ENCODE peak calls at places on chromosomes 16 and 17, in seven cellular contexts. One of them, this sample, is unnamed.

GRCh38 chr17:77719806-77720205 is 238.7 kb upstream of the TNRC6C start:
- DNase-seq in astrocyte of the hippocampus: no peak
- DNase-seq in NCI-H1105: no peak
- DNase-seq in fibroblast of the aortic adventitia: no peak
- DNase-seq in stomach: no peak
- DNase-seq in NCI-H510A treated with DMSO at 0.1 percent for 48 hours: no peak
- DNase-seq in skeletal muscle cell: no peak
- DNase-seq in this sample: no peak

GRCh38 chr16:29994613-29995329 is 646 bp downstream of the HIRIP3 start:
- DNase-seq in NCI-H1105: no peak
- DNase-seq in fibroblast of the aortic adventitia: peak
- DNase-seq in NCI-H510A treated with DMSO at 0.1 percent for 48 hours: peak
- DNase-seq in stomach: peak
- DNase-seq in skeletal muscle cell: peak
- DNase-seq in astrocyte of the hippocampus: no peak
- DNase-seq in this sample: no peak

GRCh38 chr17:16026895-16027294 is 27.3 kb downstream of the TTC19 start:
- DNase-seq in skeletal muscle cell: no peak
- DNase-seq in stomach: no peak
- DNase-seq in NCI-H510A treated with DMSO at 0.1 percent for 48 hours: no peak
- DNase-seq in fibroblast of the aortic adventitia: no peak
- DNase-seq in NCI-H1105: no peak
- DNase-seq in astrocyte of the hippocampus: no peak
- DNase-seq in this sample: no peak

GRCh38 chr17:45248132-45248936 is 13.6 kb downstream of the SPATA32 start:
- DNase-seq in stomach: peak
- DNase-seq in astrocyte of the hippocampus: peak
- DNase-seq in fibroblast of the aortic adventitia: no peak
- DNase-seq in skeletal muscle cell: no peak
- DNase-seq in NCI-H1105: peak
- DNase-seq in NCI-H510A treated with DMSO at 0.1 percent for 48 hours: peak
- DNase-seq in this sample: peak

GRCh38 chr17:79188679-79189078 is 114.1 kb downstream of the ENGASE start:
- DNase-seq in astrocyte of the hippocampus: no peak
- DNase-seq in fibroblast of the aortic adventitia: no peak
- DNase-seq in NCI-H1105: no peak
- DNase-seq in skeletal muscle cell: no peak
- DNase-seq in stomach: no peak
- DNase-seq in NCI-H510A treated with DMSO at 0.1 percent for 48 hours: no peak
- DNase-seq in this sample: no peak

GRCh38 chr17:65086465-65086864 is 29.9 kb upstream of the GNA13 start:
- DNase-seq in astrocyte of the hippocampus: no peak
- DNase-seq in NCI-H510A treated with DMSO at 0.1 percent for 48 hours: no peak
- DNase-seq in NCI-H1105: no peak
- DNase-seq in skeletal muscle cell: no peak
- DNase-seq in fibroblast of the aortic adventitia: no peak
- DNase-seq in stomach: no peak
- DNase-seq in this sample: no peak

GRCh38 chr17:75909051-75909811 is 4.5 kb upstream of the MRPL38 start:
- DNase-seq in fibroblast of the aortic adventitia: no peak
- DNase-seq in NCI-H1105: peak
- DNase-seq in astrocyte of the hippocampus: no peak
- DNase-seq in skeletal muscle cell: no peak
- DNase-seq in NCI-H510A treated with DMSO at 0.1 percent for 48 hours: peak
- DNase-seq in stomach: peak
- DNase-seq in this sample: no peak

GRCh38 chr16:31477220-31478216 is 5.4 kb upstream of the SLC5A2 start:
- DNase-seq in fibroblast of the aortic adventitia: no peak
- DNase-seq in NCI-H1105: no peak
- DNase-seq in astrocyte of the hippocampus: no peak
- DNase-seq in stomach: peak
- DNase-seq in skeletal muscle cell: no peak
- DNase-seq in NCI-H510A treated with DMSO at 0.1 percent for 48 hours: peak
- DNase-seq in this sample: no peak

GRCh38 chr17:64081802-64082799 is 47.8 kb downstream of the ERN1 start:
- DNase-seq in NCI-H510A treated with DMSO at 0.1 percent for 48 hours: peak
- DNase-seq in skeletal muscle cell: peak
- DNase-seq in fibroblast of the aortic adventitia: peak
- DNase-seq in NCI-H1105: no peak
- DNase-seq in stomach: no peak
- DNase-seq in astrocyte of the hippocampus: peak
- DNase-seq in this sample: peak

GRCh38 chr17:74599023-74599399 is 6.9 kb upstream of the CD300LD start:
- DNase-seq in stomach: no peak
- DNase-seq in NCI-H1105: no peak
- DNase-seq in skeletal muscle cell: no peak
- DNase-seq in fibroblast of the aortic adventitia: no peak
- DNase-seq in astrocyte of the hippocampus: no peak
- DNase-seq in NCI-H510A treated with DMSO at 0.1 percent for 48 hours: no peak
- DNase-seq in this sample: no peak

GRCh38 chr17:74738051-74738996 is 1.3 kb downstream of the RAB37 start:
- DNase-seq in astrocyte of the hippocampus: no peak
- DNase-seq in fibroblast of the aortic adventitia: no peak
- DNase-seq in stomach: peak
- DNase-seq in skeletal muscle cell: no peak
- DNase-seq in NCI-H510A treated with DMSO at 0.1 percent for 48 hours: peak
- DNase-seq in NCI-H1105: no peak
- DNase-seq in this sample: peak

GRCh38 chr16:11805556-11805955 is 8.5 kb upstream of the ZC3H7A start:
- DNase-seq in NCI-H510A treated with DMSO at 0.1 percent for 48 hours: no peak
- DNase-seq in astrocyte of the hippocampus: no peak
- DNase-seq in fibroblast of the aortic adventitia: no peak
- DNase-seq in stomach: no peak
- DNase-seq in skeletal muscle cell: no peak
- DNase-seq in NCI-H1105: no peak
- DNase-seq in this sample: no peak

GRCh38 chr17:61449707-61450640 is 2.2 kb upstream of the TBX4 start:
- DNase-seq in NCI-H510A treated with DMSO at 0.1 percent for 48 hours: no peak
- DNase-seq in stomach: no peak
- DNase-seq in fibroblast of the aortic adventitia: no peak
- DNase-seq in astrocyte of the hippocampus: no peak
- DNase-seq in NCI-H1105: no peak
- DNase-seq in skeletal muscle cell: no peak
- DNase-seq in this sample: no peak

GRCh38 chr16:88451586-88452484 is 1.2 kb upstream of the ZFPM1 start:
- DNase-seq in NCI-H510A treated with DMSO at 0.1 percent for 48 hours: no peak
- DNase-seq in NCI-H1105: no peak
- DNase-seq in stomach: no peak
- DNase-seq in skeletal muscle cell: no peak
- DNase-seq in fibroblast of the aortic adventitia: no peak
- DNase-seq in astrocyte of the hippocampus: no peak
- DNase-seq in this sample: peak

GRCh38 chr17:13351046-13351445 is 250.7 kb downstream of the HS3ST3A1 start:
- DNase-seq in astrocyte of the hippocampus: peak
- DNase-seq in stomach: no peak
- DNase-seq in fibroblast of the aortic adventitia: peak
- DNase-seq in skeletal muscle cell: peak
- DNase-seq in NCI-H1105: no peak
- DNase-seq in NCI-H510A treated with DMSO at 0.1 percent for 48 hours: no peak
- DNase-seq in this sample: no peak